ENCODE peak calls at places on chromosomes 3 and 15, in eight cellular contexts. H is OCI-LY7, A is HCT116, Z is neural progenitor cell, L is PC-3, T is GM23338, K is hepatocyte, D is SK-N-SH. V is an unnamed sample.
A peak's percentile ranks its signal among the peaks of the same experiment; 100 is the strongest.

GRCh38 chr3:131328739-131329138 is 52.8 kb upstream of the NUDT16 start:
- DNase-seq in D (peak; percentile 20), Z (no peak), L (no peak), K (no peak), A (no peak), T (no peak), H (no peak), V (no peak)

GRCh38 chr3:134369231-134369741 is 5.0 kb downstream of the AMOTL2 start:
- DNase-seq in A (no peak), T (no peak), H (no peak), K (no peak), L (no peak), Z (no peak), D (no peak), V (peak; percentile 78)

GRCh38 chr3:192850501-192850981 is 67.1 kb downstream of the MB21D2 start:
- DNase-seq in A (no peak), D (no peak), L (peak; percentile 94), Z (no peak), T (no peak), K (peak; percentile 83), H (no peak), V (peak; percentile 86)

GRCh38 chr15:101310163-101310480 is 15.1 kb upstream of the SNRPA1 start:
- DNase-seq in L (no peak), A (no peak), D (no peak), Z (no peak), T (no peak), H (no peak), K (no peak), V (no peak)

GRCh38 chr15:75661041-75661778 is 13.5 kb downstream of the SNX33 start:
- DNase-seq in L (peak; percentile 86), Z (peak; percentile 42), T (peak; percentile 59), K (peak; percentile 92), D (no peak), A (no peak), H (no peak), V (peak; percentile 98)

GRCh38 chr3:150349314-150350097 is 58.6 kb upstream of the TSC22D2 start:
- DNase-seq in K (no peak), A (no peak), D (no peak), Z (peak; percentile 63), H (no peak), L (no peak), T (no peak), V (peak; percentile 67)

GRCh38 chr15:90871716-90872480 is 3.5 kb downstream of the FURIN start:
- DNase-seq in A (no peak), Z (peak; percentile 56), H (no peak), L (no peak), K (peak; percentile 63), T (peak; percentile 58), D (peak; percentile 79), V (peak; percentile 55)

GRCh38 chr15:60383008-60383694 is 14.6 kb downstream of the ANXA2 start:
- DNase-seq in Z (no peak), H (no peak), A (no peak), K (no peak), T (no peak), L (no peak), D (no peak), V (peak; percentile 22)

GRCh38 chr15:80846416-80846815 is 67.2 kb downstream of the CEMIP start:
- DNase-seq in D (no peak), T (peak; percentile 16), Z (no peak), A (no peak), L (peak; percentile 37), K (no peak), H (no peak), V (peak; percentile 48)

GRCh38 chr3:24548278-24548677 is 53.6 kb upstream of the THRB start:
- DNase-seq in D (no peak), A (no peak), T (no peak), L (no peak), H (no peak), Z (no peak), K (no peak), V (peak; percentile 43)

GRCh38 chr3:49469037-49469875 is 811 bp upstream of the DAG1 start:
- DNase-seq in T (peak; percentile 94), K (peak; percentile 82), H (no peak), L (peak; percentile 82), D (peak; percentile 66), Z (peak; percentile 90), A (no peak), V (peak; percentile 93)

GRCh38 chr3:149003653-149004305 is 12.4 kb downstream of the GYG1 start:
- DNase-seq in A (no peak), D (no peak), L (peak; percentile 85), T (no peak), Z (no peak), K (no peak), H (peak; percentile 38), V (no peak)

GRCh38 chr3:154954750-154955149 is 125.4 kb upstream of the MME start:
- DNase-seq in A (peak; percentile 51), L (peak; percentile 46), Z (peak; percentile 32), D (no peak), K (peak; percentile 48), T (peak; percentile 63), H (peak; percentile 77), V (peak; percentile 72)

GRCh38 chr15:53128652-53129051 is 338.5 kb upstream of the ONECUT1 start:
- DNase-seq in D (no peak), H (no peak), L (no peak), T (no peak), Z (no peak), A (no peak), K (no peak), V (no peak)
- TF ChIP-seq EZH2phosphoT487 in D (no peak), H (no peak), L (no peak), T (no peak), Z (no peak), A (no peak), K (no peak), V (no peak)

DNA sequence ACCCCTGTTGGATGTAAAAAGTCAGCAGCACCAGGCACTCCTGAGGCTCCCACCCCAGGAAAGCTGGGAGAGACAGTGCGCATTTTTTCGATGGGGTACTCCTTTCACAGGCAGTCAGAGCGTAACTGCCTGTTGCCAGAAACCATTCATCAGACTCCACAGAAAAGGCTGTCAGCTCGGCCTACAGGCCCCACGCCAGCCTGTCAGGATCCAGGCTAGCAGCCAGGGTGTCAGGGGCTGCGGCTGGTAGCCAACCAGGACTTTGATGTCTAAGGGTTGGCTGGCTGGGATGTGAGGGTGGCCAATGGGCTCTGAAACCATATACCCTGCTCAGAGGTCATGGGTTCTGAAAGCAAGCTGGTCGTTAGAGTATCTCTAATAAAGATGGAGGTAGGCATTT is 164.5 kb downstream of the WNT5A start:
- DNase-seq in K (peak; percentile 49), T (no peak), D (no peak), L (no peak), A (no peak), Z (peak; percentile 8), H (no peak), V (no peak)
- TF ChIP-seq EZH2phosphoT487 in K (no peak), T (no peak), D (no peak), L (no peak), A (no peak), Z (no peak), H (no peak), V (no peak)

GRCh38 chr15:69164807-69165636 is 4.6 kb downstream of the GLCE start:
- DNase-seq in T (no peak), Z (no peak), L (peak; percentile 50), A (no peak), K (no peak), H (no peak), D (no peak), V (peak; percentile 44)

GRCh38 chr15:69165637-69166025 is 5.2 kb downstream of the GLCE start:
- DNase-seq in K (no peak), D (no peak), L (no peak), H (no peak), A (no peak), Z (no peak), T (no peak), V (no peak)

GRCh38 chr15:69161878-69162213 is 1.4 kb downstream of the GLCE start:
- DNase-seq in A (no peak), D (no peak), Z (no peak), K (no peak), L (no peak), H (no peak), T (no peak), V (no peak)

GRCh38 chr15:69160976-69161877 is 792 bp downstream of the GLCE start:
- DNase-seq in L (peak; percentile 13), T (peak; percentile 62), H (peak; percentile 45), D (peak; percentile 66), K (peak; percentile 65), Z (peak; percentile 65), A (peak; percentile 16), V (peak; percentile 56)

GRCh38 chr15:69163124-69163669 is 2.8 kb downstream of the GLCE start:
- DNase-seq in D (no peak), H (no peak), Z (no peak), T (no peak), A (no peak), L (no peak), K (no peak), V (no peak)
- TF ChIP-seq EZH2phosphoT487 in D (no peak), H (no peak), Z (no peak), T (no peak), A (no peak), L (no peak), K (no peak), V (no peak)

GRCh38 chr15:40843885-40844542 is at the start of gene SPINT1:
- DNase-seq in T (peak; percentile 74), D (peak; percentile 69), A (no peak), Z (peak; percentile 74), L (peak; percentile 66), K (peak; percentile 89), H (no peak), V (peak; percentile 41)

GRCh38 chr15:40844543-40844981 is 714 bp downstream of the SPINT1 start:
- DNase-seq in H (no peak), T (peak; percentile 59), K (peak; percentile 50), Z (peak; percentile 59), A (no peak), L (peak; percentile 28), D (peak; percentile 74), V (peak; percentile 42)

GRCh38 chr15:40846846-40847224 is 3.0 kb downstream of the SPINT1 start:
- DNase-seq in Z (no peak), K (peak; percentile 65), T (no peak), D (no peak), A (no peak), H (no peak), L (peak; percentile 34), V (peak; percentile 55)

GRCh38 chr15:40845036-40845435 is 1.2 kb downstream of the SPINT1 start:
- DNase-seq in K (peak; percentile 4), Z (no peak), T (no peak), H (no peak), A (no peak), L (no peak), D (no peak), V (no peak)

DNA sequence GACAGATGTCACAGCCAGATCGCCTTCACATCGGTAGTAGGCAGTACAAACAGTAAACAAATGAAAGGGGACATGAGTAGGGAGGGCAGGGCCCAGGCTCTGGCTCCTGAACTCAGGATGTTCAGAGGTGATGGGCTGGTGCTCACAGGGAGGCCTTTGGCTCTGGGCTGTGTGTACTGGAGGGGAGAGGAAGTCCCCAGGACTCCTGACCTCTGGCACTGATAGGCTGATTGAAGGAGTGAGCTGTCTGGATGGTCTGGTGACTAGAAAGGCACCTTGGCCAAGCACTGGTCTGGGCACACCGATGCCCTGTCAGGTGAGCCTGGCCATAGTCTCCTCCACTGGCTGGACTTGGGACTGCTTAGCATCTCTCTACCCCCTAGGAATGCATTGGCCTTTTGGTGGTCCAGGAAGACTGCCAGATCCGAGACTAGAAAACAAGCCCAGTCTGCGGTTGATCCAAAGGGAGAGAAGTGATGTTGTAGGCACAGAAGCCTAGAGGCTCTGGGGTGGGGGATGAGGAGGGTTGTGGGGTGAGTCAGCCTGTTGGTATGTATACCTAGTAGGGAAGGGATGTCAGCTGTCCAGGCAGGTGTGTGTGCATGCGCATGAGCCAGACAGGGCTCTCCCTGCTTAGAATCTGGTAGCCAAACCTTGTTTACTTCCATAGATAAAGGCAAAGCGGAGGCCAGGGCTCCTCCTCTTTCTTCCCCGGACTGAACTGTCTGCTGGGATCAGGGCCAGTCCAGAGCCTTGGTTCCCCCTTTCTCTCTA is 1.9 kb downstream of the SPINT1 start:
- DNase-seq in D (no peak), H (no peak), L (peak; percentile 97), K (peak; percentile 93), A (no peak), Z (no peak), T (peak; percentile 59), V (no peak)
- TF ChIP-seq EZH2phosphoT487 in D (no peak), H (no peak), L (no peak), K (no peak), A (no peak), Z (no peak), T (no peak), V (no peak)